ENCODE peak calls at places on chromosomes 11 and 22, in seven cellular contexts. M, L, T, K, F, W and I are unnamed samples.

GRCh38 chr11:22920939-22921565 is 60.8 kb upstream of the CCDC179 start:
- DNase-seq in L (peak), F (peak), T (no peak), W (peak), M (peak), K (peak), I (peak)

GRCh38 chr22:41352058-41352457 is 29.7 kb upstream of the TEF start:
- DNase-seq in T (no peak), K (no peak), F (peak), L (no peak), W (peak), M (peak), I (no peak)

GRCh38 chr11:116078101-116078561 is 573.9 kb upstream of the CADM1 start:
- DNase-seq in M (peak), K (no peak), L (no peak), W (no peak), F (peak), T (no peak), I (no peak)

GRCh38 chr22:49183826-49184216 is 643.9 kb downstream of the BRD1 start:
- DNase-seq in F (no peak), W (no peak), T (peak), M (no peak), K (no peak), L (no peak), I (no peak)

GRCh38 chr11:2766166-2766565 is 66.4 kb upstream of the KCNQ1OT1 start:
- DNase-seq in W (no peak), M (no peak), K (no peak), L (no peak), F (no peak), T (no peak), I (no peak)

GRCh38 chr11:1771700-1772099 is 8.0 kb upstream of the CTSD start:
- DNase-seq in L (no peak), K (no peak), F (peak), W (peak), M (peak), T (peak), I (no peak)

GRCh38 chr11:59141673-59142460 is 789 bp upstream of the FAM111A start:
- DNase-seq in L (no peak), T (no peak), F (peak), M (peak), W (peak), K (peak), I (no peak)

GRCh38 chr11:57513911-57514537 is 1.5 kb downstream of the SLC43A1 start:
- DNase-seq in F (peak), K (no peak), T (peak), W (no peak), L (no peak), M (peak), I (no peak)

GRCh38 chr11:21405403-21405802 is 736.0 kb downstream of the NELL1 start:
- DNase-seq in M (no peak), F (no peak), T (no peak), W (no peak), L (no peak), K (no peak), I (no peak)

GRCh38 chr11:81345609-81346008 is 1388.1 kb downstream of the FAM181B start:
- DNase-seq in T (no peak), L (no peak), F (no peak), W (no peak), M (no peak), K (no peak), I (no peak)

GRCh38 chr11:27926981-27927481 is 180.9 kb downstream of the KIF18A start:
- DNase-seq in M (peak), W (peak), L (no peak), T (no peak), K (peak), F (peak), I (no peak)

GRCh38 chr22:24102366-24103200 is 78.7 kb upstream of the SUSD2 start:
- DNase-seq in W (no peak), T (no peak), F (no peak), K (no peak), L (no peak), M (no peak), I (no peak)

GRCh38 chr11:12745787-12746186 is 71.6 kb downstream of the TEAD1 start:
- DNase-seq in T (no peak), F (no peak), M (no peak), L (no peak), W (no peak), K (no peak), I (no peak)

GRCh38 chr11:44948155-44948554 is 2.5 kb downstream of the TP53I11 start:
- DNase-seq in M (no peak), W (no peak), F (no peak), T (no peak), L (no peak), K (no peak), I (no peak)

GRCh38 chr11:44945639-44946038 is 5.0 kb downstream of the TP53I11 start:
- DNase-seq in T (peak), K (no peak), M (no peak), W (no peak), L (no peak), F (no peak), I (no peak)

GRCh38 chr11:44947114-44947513 is 3.6 kb downstream of the TP53I11 start:
- DNase-seq in M (no peak), F (no peak), T (no peak), L (no peak), W (no peak), K (no peak), I (no peak)

GRCh38 chr11:44944853-44945235 is 5.8 kb downstream of the TP53I11 start:
- DNase-seq in L (no peak), W (no peak), T (no peak), F (no peak), M (no peak), K (no peak), I (no peak)

GRCh38 chr11:44946268-44946667 is 4.4 kb downstream of the TP53I11 start:
- DNase-seq in M (no peak), W (no peak), F (no peak), T (peak), K (no peak), L (no peak), I (no peak)
- H3K27ac ChIP-seq in M (no peak), W (no peak), F (no peak), T (peak), K (peak), L (no peak), I (no peak)

DNA sequence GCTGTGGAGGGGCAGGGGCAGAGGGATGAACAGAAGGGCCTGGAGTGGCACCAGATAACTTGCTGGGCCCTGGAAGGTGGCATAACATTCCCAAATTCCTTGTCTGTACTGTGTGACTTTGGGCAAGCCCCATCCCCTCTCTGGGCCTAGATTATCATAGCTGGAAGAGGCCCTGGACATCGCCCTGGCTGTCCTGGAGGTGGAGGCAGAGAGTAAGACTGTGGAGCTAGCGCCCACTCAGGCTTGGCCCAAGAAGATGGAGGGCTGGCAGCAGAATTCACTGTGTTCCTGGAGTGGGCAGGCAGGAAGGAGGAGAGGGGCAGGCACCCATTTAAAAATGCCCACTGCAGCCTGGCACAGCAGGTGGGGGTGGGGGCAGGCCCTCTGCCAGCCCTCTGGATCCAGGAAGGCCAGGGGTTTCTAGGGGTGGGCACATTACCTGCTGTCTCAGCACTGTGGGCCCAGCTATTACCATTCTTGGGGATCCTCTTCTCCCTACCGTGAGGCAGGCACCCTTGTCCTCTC is 22.6 kb downstream of the ARHGEF17 start:
- DNase-seq in K (no peak), M (peak), T (peak), L (no peak), W (no peak), F (peak), I (no peak)
- H3K27ac ChIP-seq in K (peak), M (peak), T (peak), L (no peak), W (no peak), F (peak), I (peak)

DNA sequence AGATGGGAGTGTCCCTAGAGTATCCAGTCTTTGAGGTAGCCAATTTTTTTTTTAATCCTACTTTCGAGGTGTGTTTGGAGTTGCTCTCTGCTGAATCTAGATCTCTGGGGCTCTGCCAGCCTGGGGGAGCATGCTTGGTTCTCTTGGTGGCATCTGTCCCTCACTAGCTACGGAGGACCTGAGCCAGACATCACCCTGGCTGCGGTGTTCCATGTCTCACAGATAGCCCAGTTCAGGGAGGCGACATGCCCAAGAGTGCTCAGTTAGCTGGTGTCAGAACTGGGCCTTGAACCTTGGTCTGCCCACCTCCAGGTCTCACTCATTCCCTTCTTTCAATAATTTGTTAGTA is 502 bp downstream of the HMOX1 start:
- DNase-seq in T (no peak), L (no peak), W (no peak), M (no peak), K (no peak), F (no peak), I (no peak)
- H3K27ac ChIP-seq in T (peak), L (no peak), W (peak), M (peak), K (peak), F (peak), I (peak)

GRCh38 chr22:44608606-44609226 is 93.3 kb upstream of the PRR5 start:
- DNase-seq in M (no peak), L (no peak), W (no peak), K (no peak), F (no peak), T (peak), I (no peak)
- H3K27ac ChIP-seq in M (no peak), L (no peak), W (no peak), K (no peak), F (no peak), T (no peak), I (no peak)

DNA sequence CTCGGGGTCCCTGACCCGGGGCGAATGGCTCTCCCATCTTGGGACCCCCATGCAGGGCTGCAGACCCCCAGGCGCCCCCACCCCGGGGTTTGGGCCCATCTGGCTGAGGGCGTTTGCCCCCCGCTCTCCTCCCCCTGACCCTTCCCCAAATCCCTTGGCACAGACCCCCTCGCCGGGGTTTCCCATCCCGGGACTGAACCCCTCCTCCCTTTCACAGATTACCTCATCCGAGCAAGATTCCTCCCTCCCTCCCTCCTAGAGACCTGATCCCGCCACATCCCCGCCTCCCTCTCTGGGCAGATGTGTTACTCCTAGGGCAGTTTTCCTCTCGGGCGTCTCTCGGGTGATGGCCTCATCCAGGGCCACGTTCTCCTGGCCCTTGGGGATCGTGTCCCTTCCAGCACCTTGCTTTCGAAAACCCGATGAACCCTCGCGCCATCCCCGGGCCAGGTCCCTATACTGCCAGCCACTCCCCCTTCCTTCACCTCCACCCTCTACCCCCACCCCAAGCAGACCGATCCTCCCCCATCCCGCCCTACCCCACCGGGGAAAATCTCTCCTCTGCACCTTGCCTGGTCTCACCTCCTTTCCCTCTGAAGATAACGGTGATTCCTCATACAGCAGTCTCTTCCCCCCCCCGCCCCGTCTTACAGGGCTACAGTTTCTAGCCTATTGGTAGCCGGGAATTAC is 899 bp downstream of the KMT2A start:
- DNase-seq in K (peak), T (peak), L (no peak), W (peak), M (peak), F (peak), I (no peak)
- H3K27ac ChIP-seq in K (peak), T (peak), L (no peak), W (peak), M (peak), F (peak), I (peak)

DNA sequence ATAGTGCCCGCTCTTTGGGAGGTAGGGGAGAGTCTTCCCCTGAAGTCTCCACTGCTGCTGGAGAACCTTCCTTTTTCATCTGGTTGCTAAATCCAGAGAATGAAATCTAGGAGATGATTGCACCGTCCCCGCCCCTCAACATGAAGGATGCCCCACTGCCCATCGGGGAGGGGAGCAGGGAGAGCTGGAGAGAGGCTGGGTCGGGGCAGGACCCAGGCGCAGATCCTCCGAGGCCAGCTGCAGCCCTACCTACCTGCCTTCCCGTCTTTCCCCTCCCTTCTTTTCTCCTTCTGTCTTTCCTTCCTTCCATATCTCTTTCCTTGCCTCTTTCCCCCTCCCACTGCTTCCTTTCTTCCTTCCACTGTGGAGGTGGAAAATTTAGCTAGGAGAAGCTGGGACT is 811 bp upstream of the PLEKHB1 start:
- DNase-seq in M (no peak), L (no peak), K (no peak), F (no peak), T (no peak), W (no peak), I (no peak)
- H3K27ac ChIP-seq in M (no peak), L (no peak), K (no peak), F (no peak), T (no peak), W (no peak), I (no peak)

GRCh38 chr22:27239520-27239919 is 562.0 kb downstream of the MN1 start:
- DNase-seq in T (no peak), K (no peak), F (no peak), L (no peak), M (no peak), W (no peak), I (no peak)
- H3K27ac ChIP-seq in T (no peak), K (peak), F (peak), L (no peak), M (no peak), W (no peak), I (peak)

GRCh38 chr11:114153224-114153623 is 93.7 kb downstream of the ZBTB16 start:
- DNase-seq in M (no peak), L (no peak), K (no peak), W (no peak), F (no peak), T (peak), I (no peak)

GRCh38 chr11:114156131-114156581 is 96.6 kb downstream of the ZBTB16 start:
- DNase-seq in T (peak), L (no peak), M (no peak), K (no peak), W (no peak), F (no peak), I (no peak)

GRCh38 chr11:114152785-114153184 is 93.3 kb downstream of the ZBTB16 start:
- DNase-seq in W (no peak), K (no peak), F (no peak), L (no peak), M (no peak), T (no peak), I (no peak)

GRCh38 chr11:114155116-114155515 is 95.6 kb downstream of the ZBTB16 start:
- DNase-seq in M (no peak), W (no peak), K (no peak), F (no peak), L (no peak), T (peak), I (no peak)

GRCh38 chr11:114154271-114155047 is 94.9 kb downstream of the ZBTB16 start:
- DNase-seq in W (peak), L (no peak), F (no peak), K (peak), M (no peak), T (peak), I (no peak)
- H3K27ac ChIP-seq in W (peak), L (no peak), F (no peak), K (peak), M (no peak), T (peak), I (no peak)

DNA sequence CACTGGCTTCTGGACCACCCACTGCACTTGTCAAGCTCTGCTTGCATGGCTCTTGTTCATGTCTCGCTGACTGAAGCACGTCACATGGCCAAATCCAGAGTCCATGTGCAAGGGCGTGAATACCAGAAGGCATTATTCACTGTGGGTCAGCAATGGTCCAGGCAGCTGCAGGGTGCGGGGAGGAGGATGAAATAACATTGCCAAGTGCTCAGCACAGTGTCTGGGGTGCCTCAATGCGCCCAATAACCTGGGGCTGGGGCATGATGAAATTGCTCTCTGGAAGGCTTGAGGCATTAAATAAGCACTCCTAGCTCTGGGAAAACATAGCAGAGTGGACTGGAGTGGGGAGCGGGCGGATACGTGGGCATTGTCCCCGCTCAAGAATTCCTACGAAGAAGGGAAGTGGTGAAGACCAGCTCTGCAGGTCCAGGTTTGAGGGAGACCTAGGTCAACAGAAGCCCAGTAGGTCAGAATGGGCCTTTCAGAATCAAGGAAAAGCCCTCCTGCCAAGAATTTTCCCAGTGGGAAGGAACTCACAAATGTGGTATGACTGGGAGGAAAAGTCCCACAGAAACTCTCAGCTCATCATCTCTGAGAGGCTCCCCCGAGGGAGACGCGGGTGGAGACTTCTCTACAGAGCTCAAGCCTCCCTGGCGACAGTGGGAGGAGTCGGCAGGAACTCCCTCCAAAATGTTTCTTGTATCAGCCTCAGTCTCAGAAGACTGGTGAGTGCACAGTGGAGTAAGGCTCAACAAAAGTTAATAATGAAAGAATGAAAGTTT is 15.3 kb upstream of the ACCSL start:
- DNase-seq in W (no peak), F (peak), M (peak), L (no peak), T (peak), K (no peak), I (no peak)
- H3K27ac ChIP-seq in W (no peak), F (no peak), M (no peak), L (no peak), T (peak), K (no peak), I (no peak)

GRCh38 chr22:20242393-20243175 is 25.5 kb downstream of the RTN4R start:
- DNase-seq in L (no peak), W (no peak), K (no peak), T (no peak), M (no peak), F (no peak), I (no peak)
- H3K27ac ChIP-seq in L (no peak), W (no peak), K (peak), T (no peak), M (no peak), F (no peak), I (no peak)